ENCODE peak calls at places on chromosomes 7 and 10, in six cellular contexts. N is nephron progenitor cell, M is bronchial epithelial cell, O is ovary, V is omental fat pad, Q is fibroblast of mammary gland. I is an unnamed sample.

GRCh38 chr10:68598978-68599753 is 39.0 kb downstream of the TET1 start:
- DNase-seq in O (peak; percentile 37), V (no peak), N (peak; percentile 25), M (peak; percentile 15), Q (peak; percentile 72), I (peak; percentile 38)

GRCh38 chr10:133484818-133485217 is 31.1 kb downstream of the SCART1 start:
- DNase-seq in V (no peak), O (no peak), N (no peak), Q (peak; percentile 2), M (no peak), I (no peak)

GRCh38 chr10:7111574-7111973 is 299.3 kb downstream of the SFMBT2 start:
- DNase-seq in M (peak; percentile 74), O (no peak), V (no peak), N (no peak), Q (peak; percentile 85), I (no peak)

GRCh38 chr10:69004821-69005220 is 16.2 kb downstream of the KIFBP start:
- DNase-seq in M (peak; percentile 45), Q (peak; percentile 72), N (no peak), O (no peak), V (no peak), I (no peak)

GRCh38 chr7:135385209-135385608 is 124.7 kb downstream of the CNOT4 start:
- DNase-seq in N (no peak), Q (peak; percentile 74), V (no peak), O (peak; percentile 27), M (peak; percentile 28), I (peak; percentile 20)

GRCh38 chr7:39746162-39746782 is 122.9 kb downstream of the RALA start:
- DNase-seq in Q (peak; percentile 87), V (peak; percentile 39), N (peak; percentile 67), M (peak; percentile 66), O (peak; percentile 80), I (peak; percentile 67)

GRCh38 chr7:44238116-44238695 is 37.4 kb downstream of the YKT6 start:
- DNase-seq in N (no peak), V (no peak), O (no peak), M (no peak), Q (no peak), I (no peak)

GRCh38 chr10:116848032-116848911 is 1.0 kb upstream of the ENO4 start:
- DNase-seq in N (no peak), O (no peak), Q (peak; percentile 27), M (peak; percentile 33), V (no peak), I (no peak)

GRCh38 chr10:107232013-107232412 is 67.5 kb upstream of the SORCS1 start:
- DNase-seq in M (peak; percentile 9), Q (no peak), N (no peak), O (no peak), V (no peak), I (no peak)

DNA sequence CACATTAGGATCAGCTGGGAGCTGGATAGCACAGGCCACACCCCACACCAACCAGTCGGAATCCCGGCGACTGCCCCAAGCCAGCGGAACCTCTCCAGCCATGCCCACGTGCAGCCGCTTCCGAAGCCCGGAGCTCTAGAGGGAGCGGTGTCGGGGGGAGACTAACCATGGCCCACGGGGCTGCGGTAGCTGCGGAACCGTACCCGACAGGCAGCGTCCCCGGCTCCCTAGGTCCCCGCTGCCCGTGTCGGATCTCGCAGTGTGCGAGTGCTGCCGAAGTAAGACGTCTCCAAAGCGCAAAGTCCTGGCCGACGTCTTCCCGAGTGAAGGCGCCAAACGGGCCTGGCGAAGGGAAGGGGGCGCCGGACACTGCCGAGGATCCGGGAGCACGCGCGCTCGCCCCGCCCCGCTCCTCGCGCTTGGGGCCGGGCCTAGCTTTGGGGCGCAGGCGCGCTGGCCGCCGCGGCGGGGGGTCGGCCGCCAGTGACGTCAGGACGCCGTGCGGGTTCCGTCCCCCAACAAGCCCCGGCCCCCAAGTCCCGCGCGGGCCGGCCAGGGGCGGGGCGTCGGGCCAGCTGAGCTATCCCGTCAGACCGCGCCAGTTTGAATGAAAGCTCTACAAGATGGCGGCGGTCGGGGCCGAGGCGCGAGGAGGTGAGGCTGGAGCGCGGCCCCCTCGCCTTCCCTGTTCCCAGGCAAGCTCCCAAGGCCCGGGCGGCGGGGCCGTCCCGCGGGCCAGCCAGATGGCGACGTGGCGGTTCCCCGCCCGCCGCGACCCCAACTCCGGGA is at the start of gene SUV39H2:
- DNase-seq in M (peak; percentile 76), Q (peak; percentile 89), V (peak; percentile 80), O (peak; percentile 95), N (peak; percentile 97), I (peak; percentile 95)
- TF ChIP-seq CTCF in M (peak; percentile 5), Q (no peak), V (no peak), O (no peak), N (no peak), I (peak; percentile 13)

DNA sequence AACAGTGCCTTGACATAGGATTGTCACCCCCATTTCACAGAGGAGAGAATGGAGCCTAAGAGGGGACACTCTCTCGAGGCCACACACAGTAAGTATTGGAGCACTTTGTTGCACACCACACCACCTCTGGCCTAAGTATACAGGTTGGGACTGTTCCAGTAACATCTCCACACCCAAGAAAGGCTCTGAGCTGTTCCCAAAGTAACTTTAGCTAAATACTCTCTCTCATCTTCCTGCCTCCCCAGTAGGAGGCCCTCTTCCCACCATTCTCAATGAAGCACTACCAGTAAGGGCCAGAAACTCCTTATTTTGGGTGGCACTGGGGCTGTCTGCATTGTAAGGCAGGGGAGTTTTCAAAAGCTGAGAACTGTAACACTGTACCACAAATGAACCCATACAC is 189.5 kb downstream of the ZNF438 start:
- DNase-seq in Q (no peak), M (no peak), V (no peak), N (no peak), O (no peak), I (no peak)
- TF ChIP-seq CTCF in Q (peak; percentile 15), M (no peak), V (no peak), N (no peak), O (no peak), I (no peak)

GRCh38 chr7:34928052-34928451 is 109.2 kb downstream of the DPY19L1 start:
- DNase-seq in O (no peak), V (peak; percentile 25), Q (peak; percentile 25), N (peak; percentile 75), M (peak; percentile 23), I (no peak)
- TF ChIP-seq CTCF in O (no peak), V (no peak), Q (peak; percentile 48), N (peak; percentile 65), M (peak; percentile 64), I (peak; percentile 51)

GRCh38 chr7:99275496-99275895 is 2.9 kb downstream of the MYH16 start:
- DNase-seq in N (no peak), V (no peak), M (no peak), Q (no peak), O (no peak), I (no peak)

GRCh38 chr7:99268361-99268908 is 4.2 kb upstream of the MYH16 start:
- DNase-seq in O (no peak), Q (no peak), N (no peak), V (no peak), M (no peak), I (no peak)

GRCh38 chr7:99267530-99268360 is 4.9 kb upstream of the MYH16 start:
- DNase-seq in V (no peak), O (no peak), Q (peak; percentile 88), M (peak; percentile 97), N (no peak), I (no peak)

GRCh38 chr7:99272476-99273045 is at the start of gene MYH16:
- DNase-seq in M (peak; percentile 74), V (no peak), Q (peak; percentile 18), O (no peak), N (no peak), I (no peak)

GRCh38 chr7:99270702-99271101 is 1.9 kb upstream of the MYH16 start:
- DNase-seq in V (no peak), N (no peak), M (peak; percentile 20), O (no peak), Q (no peak), I (no peak)
- TF ChIP-seq CTCF in V (no peak), N (no peak), M (peak; percentile 20), O (no peak), Q (no peak), I (no peak)

DNA sequence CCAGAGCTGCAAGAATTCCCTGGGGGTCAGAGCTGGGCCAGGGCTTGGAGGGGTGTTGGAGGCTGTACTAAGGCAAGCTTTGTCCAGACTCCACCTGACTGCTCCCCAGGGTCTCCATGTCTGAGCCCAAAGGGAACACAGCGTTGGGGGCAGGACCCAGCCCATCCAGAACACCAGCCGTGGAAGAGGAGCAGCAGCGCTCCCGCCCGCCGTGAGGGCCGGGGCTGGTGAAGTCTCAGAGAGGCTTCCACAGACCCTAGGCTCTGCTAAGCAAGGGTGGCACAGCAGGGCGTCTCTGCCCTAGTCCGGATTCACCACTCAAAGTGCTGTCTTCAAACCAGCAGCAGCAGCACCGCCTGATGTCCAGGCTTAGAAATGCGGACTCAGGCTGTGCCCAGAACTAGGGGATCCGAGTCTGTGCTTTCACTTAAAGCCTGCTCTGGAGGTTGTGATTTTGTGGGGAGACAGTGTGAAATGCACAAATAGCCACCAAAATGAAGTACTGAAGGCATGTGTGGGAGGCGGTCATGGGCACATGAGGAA is 16.7 kb upstream of the AQP1 start:
- DNase-seq in Q (no peak), M (no peak), O (no peak), V (no peak), N (no peak), I (no peak)
- TF ChIP-seq CTCF in Q (no peak), M (no peak), O (no peak), V (no peak), N (no peak), I (no peak)

DNA sequence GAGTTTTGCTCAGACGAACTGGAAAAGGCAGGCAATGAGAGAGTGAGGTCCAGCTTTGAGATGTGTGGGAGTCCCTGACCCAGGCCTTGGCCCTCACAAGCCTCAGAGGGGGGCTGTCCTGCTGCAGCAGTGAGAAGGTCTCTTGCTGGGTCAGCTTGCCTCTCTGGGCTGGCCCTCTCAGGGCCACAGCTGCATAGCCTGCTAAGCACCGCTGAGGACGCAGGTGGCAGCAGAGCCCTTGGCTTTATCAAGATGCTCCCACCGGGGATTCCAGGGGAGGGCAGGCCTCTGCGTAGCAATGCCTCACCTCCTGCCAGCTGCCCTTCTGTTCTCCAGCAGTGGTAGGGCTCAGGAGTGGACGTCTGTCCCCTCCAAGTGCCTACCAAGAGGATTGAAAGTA is 128.7 kb downstream of the COBL start:
- DNase-seq in Q (no peak), M (peak; percentile 4), V (no peak), O (peak; percentile 26), N (peak; percentile 68), I (peak; percentile 32)
- TF ChIP-seq CTCF in Q (no peak), M (peak; percentile 10), V (no peak), O (no peak), N (peak; percentile 59), I (peak; percentile 53)

I was measured in left ventricle myocardium inferior.